ENCODE peak calls at places on chromosomes 6 and 20, in four cellular contexts. One of them, this sample, is unnamed.
A peak's percentile ranks its signal among the peaks of the same experiment; 100 is the strongest.

GRCh38 chr6:14037402-14038277 is 79.9 kb upstream of the CD83 start:
- DNase-seq in CD8-positive, alpha-beta memory T cell: no peak
- DNase-seq in small intestine: no peak
- DNase-seq in aorta: no peak
- DNase-seq in this sample: no peak

GRCh38 chr6:3585320-3585935 is 128.6 kb upstream of the SLC22A23 start:
- DNase-seq in CD8-positive, alpha-beta memory T cell: no peak
- DNase-seq in aorta: no peak
- DNase-seq in small intestine: peak; percentile 11
- DNase-seq in this sample: no peak

GRCh38 chr20:58587467-58587866 is 63.6 kb upstream of the STX16 start:
- DNase-seq in aorta: peak; percentile 61
- DNase-seq in small intestine: no peak
- DNase-seq in CD8-positive, alpha-beta memory T cell: no peak
- DNase-seq in this sample: no peak

GRCh38 chr6:9484686-9485085 is 930.2 kb downstream of the TFAP2A start:
- DNase-seq in aorta: no peak
- DNase-seq in CD8-positive, alpha-beta memory T cell: no peak
- DNase-seq in small intestine: no peak
- DNase-seq in this sample: no peak

GRCh38 chr6:161342039-161342438 is 68.2 kb upstream of the AGPAT4 start:
- DNase-seq in aorta: no peak
- DNase-seq in small intestine: no peak
- DNase-seq in CD8-positive, alpha-beta memory T cell: no peak
- DNase-seq in this sample: no peak

GRCh38 chr6:156918647-156919046 is 141.5 kb downstream of the ARID1B start:
- DNase-seq in CD8-positive, alpha-beta memory T cell: no peak
- DNase-seq in aorta: no peak
- DNase-seq in small intestine: no peak
- DNase-seq in this sample: no peak

GRCh38 chr20:22663528-22664025 is 79.2 kb upstream of the FOXA2 start:
- DNase-seq in small intestine: no peak
- DNase-seq in aorta: no peak
- DNase-seq in CD8-positive, alpha-beta memory T cell: no peak
- DNase-seq in this sample: no peak

GRCh38 chr6:12313992-12314589 is 23.9 kb downstream of the EDN1 start:
- DNase-seq in CD8-positive, alpha-beta memory T cell: no peak
- DNase-seq in aorta: no peak
- DNase-seq in small intestine: peak; percentile 83
- DNase-seq in this sample: no peak

GRCh38 chr6:161682982-161683381 is 409.1 kb upstream of the AGPAT4 start:
- DNase-seq in aorta: no peak
- DNase-seq in CD8-positive, alpha-beta memory T cell: no peak
- DNase-seq in small intestine: no peak
- DNase-seq in this sample: no peak

GRCh38 chr20:50221501-50222323 is 31.1 kb downstream of the CEBPB start:
- DNase-seq in CD8-positive, alpha-beta memory T cell: no peak
- DNase-seq in small intestine: no peak
- DNase-seq in aorta: no peak
- DNase-seq in this sample: no peak

GRCh38 chr6:100553243-100553642 is 88.5 kb upstream of the SIM1 start:
- DNase-seq in CD8-positive, alpha-beta memory T cell: no peak
- DNase-seq in small intestine: peak; percentile 12
- DNase-seq in aorta: no peak
- DNase-seq in this sample: no peak

GRCh38 chr20:57622579-57623381 is 2.6 kb upstream of the ZBP1 start:
- DNase-seq in aorta: peak; percentile 80
- DNase-seq in CD8-positive, alpha-beta memory T cell: peak; percentile 57
- DNase-seq in small intestine: peak; percentile 67
- DNase-seq in this sample: peak; percentile 52

GRCh38 chr6:20605061-20605460 is 70.8 kb downstream of the CDKAL1 start:
- DNase-seq in aorta: no peak
- DNase-seq in small intestine: no peak
- DNase-seq in CD8-positive, alpha-beta memory T cell: no peak
- DNase-seq in this sample: no peak

GRCh38 chr6:73521351-73522254 is 771 bp upstream of the EEF1A1 start:
- DNase-seq in small intestine: peak; percentile 100
- DNase-seq in CD8-positive, alpha-beta memory T cell: peak; percentile 83
- DNase-seq in aorta: peak; percentile 93
- DNase-seq in this sample: peak; percentile 61

GRCh38 chr6:148927581-148927980 is 180.8 kb downstream of the UST start:
- DNase-seq in CD8-positive, alpha-beta memory T cell: no peak
- DNase-seq in aorta: no peak
- DNase-seq in small intestine: no peak
- DNase-seq in this sample: no peak

GRCh38 chr20:33689973-33690372 is 3.8 kb upstream of the E2F1 start:
- DNase-seq in small intestine: no peak
- DNase-seq in aorta: no peak
- DNase-seq in CD8-positive, alpha-beta memory T cell: peak; percentile 61
- DNase-seq in this sample: peak; percentile 55

GRCh38 chr6:165725201-165725600 is 62.2 kb upstream of the PDE10A start:
- DNase-seq in aorta: no peak
- DNase-seq in small intestine: no peak
- DNase-seq in CD8-positive, alpha-beta memory T cell: no peak
- DNase-seq in this sample: no peak

GRCh38 chr6:141403103-141403502 is 729.6 kb upstream of the GJE1 start:
- DNase-seq in small intestine: no peak
- DNase-seq in CD8-positive, alpha-beta memory T cell: no peak
- DNase-seq in aorta: no peak
- DNase-seq in this sample: no peak

GRCh38 chr6:152167639-152168603 is 360.4 kb downstream of the ESR1 start:
- DNase-seq in small intestine: no peak
- DNase-seq in CD8-positive, alpha-beta memory T cell: no peak
- DNase-seq in aorta: no peak
- DNase-seq in this sample: no peak

GRCh38 chr20:4297141-4297826 is 281.9 kb upstream of the RNF24 start:
- DNase-seq in aorta: peak; percentile 86
- DNase-seq in small intestine: no peak
- DNase-seq in CD8-positive, alpha-beta memory T cell: no peak
- DNase-seq in this sample: no peak

GRCh38 chr6:17179246-17180073 is 77.6 kb downstream of the STMND1 start:
- DNase-seq in aorta: no peak
- DNase-seq in small intestine: no peak
- DNase-seq in CD8-positive, alpha-beta memory T cell: no peak
- DNase-seq in this sample: no peak

GRCh38 chr6:170063851-170064617 is 226.8 kb downstream of the DLL1 start:
- DNase-seq in aorta: peak; percentile 37
- DNase-seq in CD8-positive, alpha-beta memory T cell: no peak
- DNase-seq in small intestine: no peak
- DNase-seq in this sample: no peak

GRCh38 chr6:42068872-42069522 is 18.7 kb downstream of the TAF8 start:
- DNase-seq in small intestine: no peak
- DNase-seq in CD8-positive, alpha-beta memory T cell: no peak
- DNase-seq in aorta: peak; percentile 31
- DNase-seq in this sample: no peak

GRCh38 chr6:130129781-130130246 is 92.9 kb downstream of the SAMD3 start:
- DNase-seq in aorta: no peak
- DNase-seq in CD8-positive, alpha-beta memory T cell: no peak
- DNase-seq in small intestine: no peak
- DNase-seq in this sample: no peak

GRCh38 chr20:33233129-33233774 is 2.5 kb upstream of the BPIFA1 start:
- DNase-seq in CD8-positive, alpha-beta memory T cell: no peak
- DNase-seq in aorta: no peak
- DNase-seq in small intestine: no peak
- DNase-seq in this sample: no peak

GRCh38 chr6:21085206-21085605 is 508.3 kb upstream of the SOX4 start:
- DNase-seq in aorta: no peak
- DNase-seq in small intestine: no peak
- DNase-seq in CD8-positive, alpha-beta memory T cell: no peak
- DNase-seq in this sample: no peak

GRCh38 chr20:18754030-18754659 is 59.4 kb upstream of the SCP2D1 start:
- DNase-seq in aorta: no peak
- DNase-seq in small intestine: no peak
- DNase-seq in CD8-positive, alpha-beta memory T cell: no peak
- DNase-seq in this sample: no peak

GRCh38 chr6:157561037-157561790 is 180.2 kb downstream of the ZDHHC14 start:
- DNase-seq in aorta: no peak
- DNase-seq in small intestine: peak; percentile 43
- DNase-seq in CD8-positive, alpha-beta memory T cell: no peak
- DNase-seq in this sample: no peak

GRCh38 chr20:31717478-31717946 is 5.2 kb downstream of the BCL2L1 start:
- DNase-seq in aorta: no peak
- DNase-seq in small intestine: no peak
- DNase-seq in CD8-positive, alpha-beta memory T cell: no peak
- DNase-seq in this sample: no peak

GRCh38 chr6:89298680-89299450 is 16.2 kb downstream of the GABRR2 start:
- DNase-seq in CD8-positive, alpha-beta memory T cell: peak; percentile 15
- DNase-seq in aorta: no peak
- DNase-seq in small intestine: no peak
- DNase-seq in this sample: peak; percentile 4

GRCh38 chr6:107274288-107274687 is 159.0 kb upstream of the BEND3 start:
- DNase-seq in small intestine: no peak
- DNase-seq in CD8-positive, alpha-beta memory T cell: no peak
- DNase-seq in aorta: no peak
- DNase-seq in this sample: no peak

GRCh38 chr6:51339728-51340127 is 521.1 kb downstream of the TFAP2B start:
- DNase-seq in CD8-positive, alpha-beta memory T cell: no peak
- DNase-seq in aorta: no peak
- DNase-seq in small intestine: no peak
- DNase-seq in this sample: no peak

GRCh38 chr20:45299786-45300185 is 6.9 kb upstream of the RBPJL start:
- DNase-seq in small intestine: no peak
- DNase-seq in CD8-positive, alpha-beta memory T cell: no peak
- DNase-seq in aorta: no peak
- DNase-seq in this sample: no peak

GRCh38 chr6:40074292-40075050 is 140.2 kb upstream of the MOCS1 start:
- DNase-seq in small intestine: peak; percentile 77
- DNase-seq in CD8-positive, alpha-beta memory T cell: no peak
- DNase-seq in aorta: no peak
- DNase-seq in this sample: no peak

GRCh38 chr6:147401779-147402178 is 106.7 kb upstream of the SAMD5 start:
- DNase-seq in CD8-positive, alpha-beta memory T cell: no peak
- DNase-seq in small intestine: no peak
- DNase-seq in aorta: no peak
- DNase-seq in this sample: no peak

GRCh38 chr6:147406783-147407182 is 101.7 kb upstream of the SAMD5 start:
- DNase-seq in aorta: no peak
- DNase-seq in small intestine: no peak
- DNase-seq in CD8-positive, alpha-beta memory T cell: no peak
- DNase-seq in this sample: no peak

GRCh38 chr6:147407571-147407970 is 100.9 kb upstream of the SAMD5 start:
- DNase-seq in CD8-positive, alpha-beta memory T cell: no peak
- DNase-seq in small intestine: no peak
- DNase-seq in aorta: no peak
- DNase-seq in this sample: no peak
- H3K36me3 ChIP-seq in CD8-positive, alpha-beta memory T cell: no peaks in the 10 kb centered on the region
- H3K36me3 ChIP-seq in small intestine: no peaks in the 10 kb centered on the region
- H3K36me3 ChIP-seq in aorta: no peaks in the 10 kb centered on the region
- H3K36me3 ChIP-seq in this sample: no peaks in the 10 kb centered on the region

GRCh38 chr6:132410840-132411239 is 9.6 kb upstream of the MOXD1 start:
- DNase-seq in small intestine: no peak
- DNase-seq in CD8-positive, alpha-beta memory T cell: no peak
- DNase-seq in aorta: no peak
- DNase-seq in this sample: no peak
- H3K27me3 ChIP-seq in small intestine: no peaks in the 10 kb centered on the region
- H3K27me3 ChIP-seq in CD8-positive, alpha-beta memory T cell: no peaks in the 10 kb centered on the region
- H3K27me3 ChIP-seq in aorta: no peaks in the 10 kb centered on the region
- H3K27me3 ChIP-seq in this sample: no peaks in the 10 kb centered on the region

GRCh38 chr20:37302981-37303380 is 13.5 kb downstream of the MANBAL start:
- DNase-seq in small intestine: no peak
- DNase-seq in aorta: no peak
- DNase-seq in CD8-positive, alpha-beta memory T cell: no peak
- DNase-seq in this sample: no peak

GRCh38 chr20:37297066-37297736 is 7.7 kb downstream of the MANBAL start:
- DNase-seq in small intestine: no peak
- DNase-seq in aorta: no peak
- DNase-seq in CD8-positive, alpha-beta memory T cell: no peak
- DNase-seq in this sample: no peak

GRCh38 chr20:37301120-37301519 is 11.7 kb downstream of the MANBAL start:
- DNase-seq in small intestine: no peak
- DNase-seq in CD8-positive, alpha-beta memory T cell: no peak
- DNase-seq in aorta: no peak
- DNase-seq in this sample: no peak

GRCh38 chr20:37298190-37298939 is 8.9 kb downstream of the MANBAL start:
- DNase-seq in CD8-positive, alpha-beta memory T cell: no peak
- DNase-seq in small intestine: no peak
- DNase-seq in aorta: no peak
- DNase-seq in this sample: no peak

DNA sequence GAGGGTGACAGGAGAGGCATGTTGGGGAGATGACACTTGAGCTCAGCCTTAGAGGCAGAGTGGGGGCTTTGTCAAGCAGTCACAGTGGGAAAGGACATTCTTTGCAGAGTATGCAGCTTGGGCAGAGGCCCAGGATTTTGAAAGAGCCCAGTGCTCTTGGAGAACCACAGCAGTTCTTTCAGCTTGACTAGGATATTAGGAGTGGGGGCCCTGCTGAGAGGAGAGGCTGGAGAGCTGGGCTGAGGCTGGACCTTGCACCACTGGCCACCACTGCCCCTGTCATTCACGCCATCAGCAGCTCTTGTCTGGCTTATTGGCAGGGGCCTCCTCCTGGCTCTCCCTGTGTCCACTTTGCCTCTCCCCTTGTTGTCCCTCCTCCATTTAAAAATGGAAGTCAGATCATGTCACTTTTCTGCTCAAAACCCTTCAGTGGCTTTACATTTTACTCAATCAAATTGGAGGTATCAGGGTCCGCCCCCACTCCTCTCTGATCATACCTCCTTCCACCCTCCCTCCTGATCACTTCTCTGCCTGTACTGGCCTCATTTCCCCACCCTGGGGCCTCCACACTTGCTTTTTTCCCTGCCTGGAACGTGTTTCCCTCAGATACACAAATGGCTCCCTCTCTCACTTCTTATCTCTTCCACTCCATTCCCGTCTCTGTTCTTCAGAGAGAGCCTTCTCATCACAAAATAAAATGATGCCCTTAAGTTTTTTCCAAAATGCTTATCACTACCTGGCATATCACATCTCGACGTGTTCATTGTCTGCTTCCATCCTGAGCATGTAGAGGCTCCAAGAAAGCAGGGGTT is 10.5 kb downstream of the MANBAL start:
- DNase-seq in aorta: no peak
- DNase-seq in small intestine: no peak
- DNase-seq in CD8-positive, alpha-beta memory T cell: no peak
- DNase-seq in this sample: no peak
- H3K36me3 ChIP-seq in aorta: no peaks in the 10 kb centered on the region
- H3K36me3 ChIP-seq in small intestine: peaks cover 7% of the 10 kb centered on the region
- H3K36me3 ChIP-seq in CD8-positive, alpha-beta memory T cell: peaks cover 5% of the 10 kb centered on the region
- H3K36me3 ChIP-seq in this sample: peaks cover 16% of the 10 kb centered on the region

GRCh38 chr20:46305331-46305972 is 2.8 kb downstream of the CDH22 start:
- DNase-seq in CD8-positive, alpha-beta memory T cell: no peak
- DNase-seq in aorta: no peak
- DNase-seq in small intestine: peak; percentile 17
- DNase-seq in this sample: no peak
- H3K27me3 ChIP-seq in CD8-positive, alpha-beta memory T cell: peaks cover 23% of the 10 kb centered on the region
- H3K27me3 ChIP-seq in aorta: no peaks in the 10 kb centered on the region
- H3K27me3 ChIP-seq in small intestine: peaks cover 5% of the 10 kb centered on the region
- H3K27me3 ChIP-seq in this sample: peaks cover 20% of the 10 kb centered on the region

This sample was measured in CD8-positive, alpha-beta T cell.